ENCODE peak calls at places on chromosome 12, in nine cellular contexts. J, S, Z, X, L, C, Q, F and A are unnamed samples.

GRCh38 chr12:58915634-58916033 is 4.7 kb downstream of the LRIG3 start:
- DNase-seq in J (no peak), S (peak), Z (no peak), X (peak), L (no peak), C (no peak), Q (peak), F (peak), A (peak)

GRCh38 chr12:122226366-122227222 is 742 bp upstream of the DIABLO start:
- DNase-seq in J (no peak), S (no peak), Z (no peak), X (no peak), L (no peak), C (no peak), Q (no peak), F (no peak), A (no peak)

GRCh38 chr12:8780389-8780788 is 42.0 kb upstream of the A2ML1 start:
- DNase-seq in J (peak), S (peak), Z (no peak), X (no peak), L (peak), C (no peak), Q (peak), F (peak), A (no peak)

GRCh38 chr12:47905313-47905730 is 528 bp upstream of the VDR start:
- DNase-seq in J (no peak), S (no peak), Z (peak), X (peak), L (no peak), C (peak), Q (no peak), F (no peak), A (no peak)

GRCh38 chr12:56449622-56449984 is 377 bp upstream of the TIMELESS start:
- DNase-seq in J (no peak), S (no peak), Z (no peak), X (no peak), L (peak), C (no peak), Q (no peak), F (no peak), A (no peak)

GRCh38 chr12:64273527-64274403 is 51.7 kb upstream of the KICS2 start:
- DNase-seq in J (no peak), S (no peak), Z (no peak), X (no peak), L (peak), C (peak), Q (peak), F (peak), A (no peak)

GRCh38 chr12:90036641-90037040 is 328.0 kb upstream of the ATP2B1 start:
- DNase-seq in J (no peak), S (no peak), Z (no peak), X (no peak), L (no peak), C (no peak), Q (peak), F (no peak), A (no peak)

GRCh38 chr12:23816394-23816851 is 133.0 kb downstream of the SOX5 start:
- DNase-seq in J (no peak), S (no peak), Z (no peak), X (peak), L (no peak), C (no peak), Q (no peak), F (no peak), A (no peak)

GRCh38 chr12:10154145-10154496 is 17.8 kb downstream of the OLR1 start:
- DNase-seq in J (no peak), S (no peak), Z (no peak), X (no peak), L (no peak), C (no peak), Q (no peak), F (no peak), A (no peak)

GRCh38 chr12:110966081-110966760 is 45.8 kb upstream of the MYL2 start:
- DNase-seq in J (no peak), S (no peak), Z (no peak), X (no peak), L (no peak), C (no peak), Q (peak), F (no peak), A (no peak)
- H3K4me3 ChIP-seq in J (no peak), S (no peak), Z (no peak), X (no peak), L (no peak), C (no peak), Q (no peak), F (no peak), A (no peak)

GRCh38 chr12:53211476-53212381 is 4.7 kb upstream of the ITGB7 start:
- DNase-seq in J (no peak), S (no peak), Z (no peak), X (no peak), L (no peak), C (no peak), Q (no peak), F (no peak), A (no peak)
- TF ChIP-seq CTCF in J (peak), S (peak), Z (no peak), X (no peak), L (peak), C (peak), Q (peak), F (peak), A (peak)

GRCh38 chr12:54405106-54405505 is 14.0 kb downstream of the ITGA5 start:
- DNase-seq in J (no peak), S (no peak), Z (no peak), X (no peak), L (no peak), C (no peak), Q (no peak), F (no peak), A (no peak)
- H3K4me3 ChIP-seq in J (no peak), S (no peak), Z (no peak), X (no peak), L (no peak), C (no peak), Q (no peak), F (no peak), A (no peak)

DNA sequence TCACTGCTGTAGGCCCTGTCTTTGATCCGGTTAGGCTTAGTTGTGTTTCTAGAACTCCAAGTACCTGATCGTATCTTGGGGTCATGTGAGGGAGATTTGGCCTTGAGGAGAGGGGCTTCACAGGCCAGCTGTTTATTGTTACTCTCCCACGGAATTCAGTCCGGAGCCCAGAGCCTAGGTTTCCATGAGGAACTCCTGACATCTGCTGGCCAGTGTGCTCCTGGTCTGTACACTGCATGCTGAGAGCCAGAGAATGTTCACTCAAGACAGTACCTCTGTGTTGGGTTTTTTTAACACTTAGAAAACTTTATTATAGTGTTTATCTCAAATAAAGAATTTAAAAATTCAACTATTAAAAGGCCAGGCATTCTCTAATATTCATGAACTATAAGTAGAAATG is 341.0 kb upstream of the TMEM132C start:
- DNase-seq in J (no peak), S (no peak), Z (no peak), X (no peak), L (no peak), C (no peak), Q (peak), F (peak), A (no peak)
- TF ChIP-seq CTCF in J (no peak), S (peak), Z (no peak), X (peak), L (no peak), C (no peak), Q (peak), F (peak), A (no peak)